ENCODE peak calls at places on chromosome X, in ten cellular contexts. D is activated CD4-positive, alpha-beta memory T cell treated with anti-CD3 and anti-CD28 coated beads for 36 hours; N is NCI-H1694; A is GF-D8; Q is activated T-helper 1 cell treated with anti-CD3 and anti-CD28 coated beads, Interleukin-12 subunit alpha, Interleukin-12 subunit beta, Interleukin-2, Interleukin-4 antibody, amounts not matched to agents 30 ng/mL and 10 ng/mL and 1 ng/mL, durations not matched to agents 14 hours and 24 hours and 36 hours; C is GM10248; F is hepatocyte; Y is non-pigmented ciliary epithelial cell; S is M059J; Z is NCI-H748 treated with DMSO at 0.1 percent for 48 hours. B is an unnamed sample.
A peak's percentile ranks its signal among the peaks of the same experiment; 100 is the strongest.

GRCh38 chrX:153922932-153923857 is 2.9 kb downstream of the ARHGAP4 start:
- DNase-seq in D (no peak), N (peak; percentile 30), A (no peak), Q (no peak), C (no peak), F (peak; percentile 50), Y (no peak), S (peak; percentile 74), Z (peak; percentile 43), B (no peak)

GRCh38 chrX:155293771-155294170 is 29.5 kb upstream of the RAB39B start:
- DNase-seq in D (no peak), N (no peak), A (no peak), Q (no peak), C (no peak), F (no peak), Y (no peak), S (no peak), Z (no peak), B (no peak)

GRCh38 chrX:112941209-112941788 is 100.7 kb upstream of the AMOT start:
- DNase-seq in D (no peak), N (no peak), A (no peak), Q (no peak), C (peak; percentile 10), F (peak; percentile 18), Y (no peak), S (peak; percentile 19), Z (no peak), B (no peak)

GRCh38 chrX:97399400-97399799 is 515.7 kb downstream of the RPA4 start:
- DNase-seq in D (peak; percentile 33), N (no peak), A (no peak), Q (no peak), C (peak; percentile 13), F (no peak), Y (peak; percentile 43), S (peak; percentile 61), Z (no peak), B (no peak)

GRCh38 chrX:46758163-46758955 is 559 bp downstream of the SLC9A7 start:
- DNase-seq in D (peak; percentile 35), N (no peak), A (no peak), Q (no peak), C (no peak), F (peak; percentile 24), Y (no peak), S (peak; percentile 45), Z (no peak), B (no peak)

GRCh38 chrX:22220941-22221340 is 51.8 kb upstream of the CBLL2 start:
- DNase-seq in D (no peak), N (no peak), A (no peak), Q (no peak), C (no peak), F (no peak), Y (peak; percentile 54), S (peak; percentile 20), Z (no peak), B (no peak)

GRCh38 chrX:1246816-1247215 is 21.8 kb upstream of the CSF2RA start:
- DNase-seq in D (peak; percentile 91), N (no peak), A (peak; percentile 27), Q (peak; percentile 77), C (peak; percentile 77), F (peak; percentile 67), Y (no peak), S (peak; percentile 63), Z (no peak), B (no peak)

GRCh38 chrX:16771483-16772398 is 14.5 kb upstream of the TXLNG start:
- DNase-seq in D (no peak), N (no peak), A (no peak), Q (no peak), C (no peak), F (peak; percentile 78), Y (peak; percentile 31), S (peak; percentile 29), Z (no peak), B (no peak)

GRCh38 chrX:38318606-38319005 is 8.7 kb downstream of the RPGR start:
- DNase-seq in D (no peak), N (no peak), A (no peak), Q (no peak), C (no peak), F (no peak), Y (no peak), S (no peak), Z (no peak), B (no peak)

GRCh38 chrX:66717926-66718325 is 79.0 kb upstream of the EDA2R start:
- DNase-seq in D (no peak), N (no peak), A (no peak), Q (no peak), C (no peak), F (no peak), Y (no peak), S (no peak), Z (no peak), B (no peak)

GRCh38 chrX:154458116-154458953 is at the start of gene PLXNA3:
- DNase-seq in D (peak; percentile 66), N (no peak), A (no peak), Q (peak; percentile 38), C (peak; percentile 80), F (peak; percentile 74), Y (no peak), S (peak; percentile 40), Z (no peak), B (no peak)

GRCh38 chrX:104318330-104319009 is 63.7 kb upstream of the ESX1 start:
- DNase-seq in D (no peak), N (no peak), A (no peak), Q (no peak), C (no peak), F (peak; percentile 48), Y (no peak), S (peak; percentile 86), Z (no peak), B (no peak)